ENCODE peak calls at places on chromosomes 12 and 14, in eight cellular contexts. E is stomach, L is HL-60, U is H1, Q is sigmoid colon, T is GM12878, M is breast epithelium, C is HCT116. R is an unnamed sample.

GRCh38 chr12:130013771-130014484 is 110.1 kb upstream of the TMEM132D start:
- DNase-seq in M (no peak), C (no peak), E (peak), Q (no peak), L (peak), U (peak), T (no peak), R (no peak)

GRCh38 chr12:105401198-105401597 is 70.7 kb downstream of the C12orf75 start:
- DNase-seq in M (no peak), E (no peak), T (no peak), Q (no peak), C (no peak), U (no peak), L (no peak), R (no peak)

GRCh38 chr12:5861426-5861825 is 83.6 kb downstream of the ANO2 start:
- DNase-seq in E (no peak), U (no peak), T (no peak), L (no peak), Q (no peak), M (no peak), C (no peak), R (no peak)

GRCh38 chr12:106039242-106039641 is 99.5 kb downstream of the NUAK1 start:
- DNase-seq in E (no peak), Q (no peak), C (no peak), U (no peak), L (no peak), T (no peak), M (no peak), R (peak)

GRCh38 chr12:81815611-81816010 is 56.5 kb upstream of the PPFIA2 start:
- DNase-seq in M (no peak), T (no peak), L (no peak), C (no peak), Q (no peak), U (no peak), E (no peak), R (no peak)

GRCh38 chr14:77980475-77981321 is 180.8 kb downstream of the ADCK1 start:
- DNase-seq in C (no peak), Q (no peak), E (peak), T (no peak), U (peak), M (peak), L (no peak), R (peak)

GRCh38 chr14:61145903-61146411 is 135.2 kb downstream of the TMEM30B start:
- DNase-seq in Q (no peak), T (no peak), C (no peak), M (no peak), L (no peak), U (no peak), E (no peak), R (no peak)

GRCh38 chr12:57852195-57852594 is 5.7 kb upstream of the CTDSP2 start:
- DNase-seq in M (no peak), E (no peak), U (no peak), L (no peak), T (no peak), Q (peak), C (no peak), R (no peak)

GRCh38 chr12:76156314-76156713 is 71.8 kb upstream of the NAP1L1 start:
- DNase-seq in C (no peak), T (no peak), Q (no peak), E (no peak), M (no peak), U (no peak), L (no peak), R (no peak)

GRCh38 chr12:96078281-96078761 is 42.9 kb upstream of the LTA4H start:
- DNase-seq in C (no peak), E (peak), T (no peak), U (no peak), M (peak), Q (peak), L (no peak), R (no peak)

GRCh38 chr12:128178551-128178950 is 88.4 kb upstream of the TMEM132C start:
- DNase-seq in M (no peak), L (no peak), T (no peak), E (no peak), U (no peak), C (no peak), Q (no peak), R (no peak)

GRCh38 chr14:31945074-31945613 is 132.0 kb upstream of the ARHGAP5 start:
- DNase-seq in T (no peak), L (no peak), C (no peak), Q (no peak), U (no peak), M (no peak), E (no peak), R (no peak)

GRCh38 chr12:107359382-107359781 is 266.0 kb upstream of the CRY1 start:
- DNase-seq in U (no peak), T (no peak), E (no peak), C (no peak), L (no peak), Q (no peak), M (no peak), R (no peak)

GRCh38 chr12:44889162-44889561 is 13.0 kb upstream of the NELL2 start:
- DNase-seq in U (no peak), C (no peak), M (no peak), E (no peak), T (no peak), Q (no peak), L (no peak), R (no peak)

GRCh38 chr12:124509676-124510300 is 57.6 kb downstream of the NCOR2 start:
- DNase-seq in L (peak), Q (peak), C (no peak), T (no peak), E (peak), M (no peak), U (no peak), R (peak)

GRCh38 chr14:102028733-102029132 is 58.1 kb downstream of the HSP90AA1 start:
- DNase-seq in T (no peak), Q (no peak), M (no peak), C (no peak), U (no peak), E (no peak), L (no peak), R (no peak)

GRCh38 chr12:55188974-55189556 is 31.8 kb upstream of the OR10A7 start:
- DNase-seq in L (peak), T (peak), Q (no peak), M (no peak), E (no peak), U (no peak), C (peak), R (no peak)

GRCh38 chr12:46209914-46210834 is 58.7 kb downstream of the SLC38A1 start:
- DNase-seq in C (no peak), Q (peak), M (peak), T (peak), U (no peak), L (no peak), E (peak), R (no peak)

GRCh38 chr14:66036598-66036997 is 449.6 kb upstream of the CCDC196 start:
- DNase-seq in C (no peak), L (no peak), U (no peak), Q (no peak), E (no peak), M (no peak), T (no peak), R (no peak)

GRCh38 chr12:124661382-124661781 is 94.0 kb upstream of the NCOR2 start:
- DNase-seq in T (no peak), C (no peak), E (no peak), Q (no peak), L (no peak), U (no peak), M (no peak), R (no peak)

GRCh38 chr12:11745112-11745511 is 95.6 kb downstream of the ETV6 start:
- DNase-seq in T (no peak), M (no peak), E (no peak), Q (no peak), L (no peak), U (no peak), C (no peak), R (no peak)
- TF ChIP-seq POLR2AphosphoS5 in T (peak), M (no peak), E (no peak), Q (no peak), L (no peak), U (no peak), C (no peak), R (no peak)

GRCh38 chr12:63480186-63480585 is 188.1 kb downstream of the DPY19L2 start:
- DNase-seq in M (no peak), L (no peak), T (no peak), U (no peak), Q (no peak), E (no peak), C (no peak), R (no peak)
- H3K4me3 ChIP-seq in M (no peak), L (no peak), T (no peak), U (no peak), Q (no peak), E (no peak), C (no peak), R (no peak)

DNA sequence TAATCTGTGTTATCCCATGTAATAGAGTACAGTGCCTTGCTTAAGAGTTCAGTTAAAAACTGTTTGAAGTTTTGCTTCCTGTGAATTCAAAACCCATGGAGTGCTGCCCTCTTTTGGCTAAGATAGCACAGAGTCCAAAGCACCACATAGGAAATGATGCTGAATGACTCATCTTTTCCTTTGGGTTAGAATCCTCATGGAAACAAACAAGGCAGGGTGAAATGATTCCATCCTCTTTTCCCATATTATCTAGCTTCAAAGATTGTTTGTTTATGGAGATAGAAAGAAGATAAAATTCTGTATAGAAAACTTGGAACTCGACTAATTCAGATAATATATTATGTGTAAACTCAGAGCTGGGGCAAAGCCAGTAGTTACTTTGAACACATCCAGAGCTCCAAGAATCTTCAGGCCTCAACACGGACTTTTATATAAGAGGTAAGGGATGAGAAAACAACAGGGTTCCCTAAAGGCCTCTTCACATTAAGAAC is 87.4 kb downstream of the OTOGL start:
- DNase-seq in L (peak), C (peak), U (no peak), T (peak), Q (peak), M (no peak), E (peak), R (no peak)
- TF ChIP-seq CTCF in L (peak), C (peak), U (peak), T (peak), Q (peak), M (peak), E (peak), R (peak)

DNA sequence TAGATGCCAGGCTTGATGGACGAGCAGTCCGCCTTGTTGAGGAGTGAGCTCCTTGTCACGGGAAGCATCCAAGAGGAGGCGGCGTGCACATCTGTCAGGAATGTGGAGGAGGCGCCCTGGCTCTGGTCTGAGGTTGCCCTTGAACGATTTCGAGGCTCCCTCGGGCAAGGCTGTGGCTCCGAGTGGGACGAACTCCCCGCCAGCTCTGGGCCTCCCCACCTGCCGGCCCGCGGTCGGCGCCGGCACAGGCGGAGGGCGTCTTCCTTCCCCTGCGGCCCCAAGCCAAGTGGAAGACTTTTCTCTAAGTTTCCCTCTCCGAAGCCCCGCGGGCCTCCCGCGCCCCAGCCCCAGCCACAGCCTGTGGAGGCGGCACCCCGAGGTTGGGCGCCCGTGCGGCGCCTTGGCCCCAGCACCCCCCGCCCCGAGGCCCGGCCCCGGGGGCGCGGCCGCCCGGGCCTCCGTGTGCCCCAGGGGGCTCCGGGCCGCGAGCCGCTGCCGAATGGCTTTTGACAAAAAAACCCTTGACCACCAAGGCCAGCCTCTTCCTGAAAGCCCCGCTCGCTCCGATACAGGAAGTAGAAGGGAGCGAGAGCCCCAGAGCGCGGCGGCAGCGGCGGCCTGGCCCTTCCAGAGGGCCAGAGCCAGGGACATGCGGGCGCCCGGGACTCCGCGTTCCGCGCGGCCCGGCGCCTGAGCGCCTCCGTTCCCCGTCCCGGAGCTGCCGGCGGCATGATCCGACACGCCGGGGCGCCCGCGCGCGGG is at the start of gene RIN3:
- DNase-seq in E (no peak), T (no peak), M (no peak), Q (peak), U (peak), C (no peak), L (peak), R (no peak)
- TF ChIP-seq POLR2AphosphoS5 in E (no peak), T (peak), M (no peak), Q (no peak), U (no peak), C (peak), L (peak), R (peak)

GRCh38 chr14:42027271-42027670 is 420.6 kb downstream of the LRFN5 start:
- DNase-seq in M (no peak), Q (no peak), U (no peak), T (no peak), C (no peak), L (no peak), E (no peak), R (no peak)
- H3K4me3 ChIP-seq in M (no peak), Q (no peak), U (no peak), T (no peak), C (no peak), L (no peak), E (no peak), R (no peak)

DNA sequence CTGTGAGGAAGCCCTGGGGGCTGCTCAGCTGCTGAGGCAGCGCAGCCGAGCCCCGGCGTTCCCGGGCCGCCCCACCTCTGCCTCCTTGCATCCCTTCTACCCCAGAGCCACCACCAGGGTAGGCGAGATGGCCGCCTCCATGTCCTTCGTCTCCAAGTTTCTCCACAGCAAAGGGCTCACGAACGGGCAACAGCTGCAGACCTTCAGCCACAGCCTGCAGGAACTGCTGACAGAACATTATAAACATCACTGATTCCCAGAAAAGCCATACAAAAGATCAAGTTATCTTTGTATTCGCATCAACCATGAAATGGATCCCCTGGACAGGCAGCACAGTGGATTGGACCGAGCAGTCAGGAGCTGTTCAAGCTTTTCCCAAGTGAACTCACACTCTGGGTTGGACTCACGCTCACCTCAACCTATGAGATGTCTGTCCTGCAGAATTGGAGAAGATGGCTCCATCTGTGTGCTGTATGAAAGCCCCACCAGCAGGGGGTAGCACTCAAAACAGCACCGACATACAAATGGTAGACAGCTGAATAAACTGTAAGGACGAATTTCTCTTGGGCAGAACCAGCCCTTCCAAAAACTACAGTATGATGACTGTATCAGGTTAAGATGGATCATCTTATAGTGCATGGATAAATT is 19.4 kb upstream of the A2M start:
- DNase-seq in E (no peak), Q (no peak), M (no peak), U (peak), L (peak), C (peak), T (no peak), R (no peak)
- TF ChIP-seq CTCF in E (no peak), Q (no peak), M (no peak), U (peak), L (peak), C (peak), T (peak), R (peak)

GRCh38 chr14:96525452-96525851 is 23.3 kb downstream of the PAPOLA start:
- DNase-seq in Q (no peak), C (no peak), U (no peak), L (no peak), E (no peak), T (no peak), M (no peak), R (no peak)
- TF ChIP-seq POLR2AphosphoS5 in Q (no peak), C (no peak), U (no peak), L (no peak), E (no peak), T (no peak), M (no peak), R (no peak)

GRCh38 chr12:100716658-100716948 is 78.0 kb upstream of the ANO4 start:
- DNase-seq in U (no peak), L (no peak), M (no peak), E (no peak), T (no peak), Q (no peak), C (no peak), R (no peak)
- H3K4me3 ChIP-seq in U (peak), L (no peak), M (peak), E (peak), T (no peak), Q (peak), C (peak), R (peak)

GRCh38 chr14:103749452-103749851 is 33.8 kb downstream of the ZFYVE21 start:
- DNase-seq in C (no peak), E (peak), L (no peak), M (no peak), Q (no peak), U (no peak), T (no peak), R (no peak)
- TF ChIP-seq CTCF in C (no peak), E (no peak), L (no peak), M (no peak), Q (no peak), U (no peak), T (no peak), R (no peak)

DNA sequence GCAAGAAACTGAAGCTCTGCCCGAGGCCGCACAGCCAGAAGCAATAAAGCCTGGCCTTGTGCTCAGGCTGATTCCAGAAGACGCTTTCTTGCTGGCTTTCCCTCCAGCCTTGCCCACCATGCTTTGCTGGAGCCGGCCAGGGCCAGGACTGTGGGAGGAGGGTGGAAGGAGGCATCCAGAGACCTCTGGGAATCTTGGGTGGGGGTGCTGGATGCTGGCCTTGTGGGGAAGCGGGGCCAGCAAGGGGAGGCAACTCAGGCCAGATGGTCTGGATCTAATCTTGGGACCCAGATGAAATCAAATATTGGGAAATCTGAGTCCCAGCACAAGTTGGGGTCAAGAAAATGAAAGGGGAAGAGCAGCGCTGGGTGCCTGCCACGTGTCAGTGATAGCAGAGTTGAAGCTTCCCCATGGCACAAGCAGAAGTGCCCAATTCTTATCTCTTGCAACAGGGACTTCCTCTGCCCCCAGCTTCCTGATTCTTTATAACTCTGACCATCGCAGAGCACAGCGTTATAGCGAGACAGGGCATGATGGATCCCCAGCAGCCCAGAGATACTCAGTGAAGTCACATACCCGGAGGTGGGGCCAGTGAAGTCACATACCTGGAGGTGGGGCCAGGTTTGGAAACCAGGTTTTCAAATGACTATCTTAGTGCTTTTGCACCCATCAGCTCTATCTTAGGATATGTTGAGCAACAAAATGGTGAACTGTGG is 6.4 kb upstream of the RABGGTA start:
- DNase-seq in E (no peak), L (peak), Q (no peak), M (no peak), T (no peak), U (no peak), C (no peak), R (no peak)
- TF ChIP-seq POLR2AphosphoS5 in E (no peak), L (peak), Q (no peak), M (no peak), T (no peak), U (no peak), C (no peak), R (no peak)

R was measured in esophagus muscularis mucosa.